ENCODE peak calls at places on chromosome 3, in ten cellular contexts. C is bronchial epithelial cell, Q is fibroblast of pulmonary artery, N is cardiac fibroblast, G is endodermal cell, S is heart right ventricle, K is mammary epithelial cell, T is endothelial cell of umbilical vein, X is AG04449, W is AG04450. I is an unnamed sample.

GRCh38 chr3:187943677-187944390 is 198.6 kb upstream of the BCL6 start:
- DNase-seq in W (no peak), K (peak; percentile 23), Q (peak; percentile 17), N (peak; percentile 50), S (no peak), X (no peak), T (no peak), C (peak; percentile 85), G (no peak), I (peak; percentile 74)

GRCh38 chr3:184685646-184686045 is 26.2 kb downstream of the MAGEF1 start:
- DNase-seq in Q (no peak), K (no peak), G (peak; percentile 82), S (no peak), N (no peak), W (no peak), X (no peak), C (no peak), T (no peak), I (no peak)

GRCh38 chr3:128497305-128498126 is 4.5 kb upstream of the GATA2 start:
- DNase-seq in C (no peak), G (peak; percentile 97), W (no peak), T (peak; percentile 52), X (no peak), S (peak; percentile 76), N (peak; percentile 43), Q (peak; percentile 38), K (no peak), I (no peak)

GRCh38 chr3:158791259-158791920 is 10.5 kb upstream of the MFSD1 start:
- DNase-seq in Q (peak; percentile 87), S (no peak), T (peak; percentile 71), N (peak; percentile 87), G (no peak), K (peak; percentile 46), C (peak; percentile 59), X (no peak), W (no peak), I (peak; percentile 80)

GRCh38 chr3:169948559-169949371 is 17.8 kb upstream of the SEC62 start:
- DNase-seq in S (no peak), Q (no peak), C (no peak), X (no peak), K (no peak), G (no peak), W (no peak), T (no peak), N (no peak), I (no peak)

GRCh38 chr3:141020139-141020940 is 30.8 kb upstream of the SPSB4 start:
- DNase-seq in S (no peak), T (no peak), W (no peak), X (no peak), N (no peak), G (no peak), C (peak; percentile 10), Q (no peak), K (peak; percentile 14), I (peak; percentile 21)

GRCh38 chr3:15903164-15903563 is 105.4 kb upstream of the ANKRD28 start:
- DNase-seq in X (no peak), W (no peak), N (peak; percentile 36), C (no peak), G (no peak), S (peak; percentile 54), T (no peak), K (peak; percentile 24), Q (peak; percentile 3), I (peak; percentile 52)

GRCh38 chr3:123311201-123311600 is 109.5 kb downstream of the SEC22A start:
- DNase-seq in Q (no peak), N (no peak), C (no peak), X (no peak), W (no peak), S (no peak), T (no peak), K (no peak), G (no peak), I (no peak)

GRCh38 chr3:186213946-186214345 is 105.1 kb upstream of the ETV5 start:
- DNase-seq in Q (no peak), T (no peak), C (no peak), K (no peak), G (no peak), W (no peak), X (no peak), N (peak; percentile 47), S (no peak), I (no peak)

GRCh38 chr3:56111651-56112250 is 356.5 kb downstream of the ERC2 start:
- DNase-seq in N (no peak), K (no peak), C (no peak), G (no peak), X (no peak), Q (no peak), S (no peak), W (no peak), T (no peak), I (no peak)

GRCh38 chr3:182794455-182794773 is 1.1 kb downstream of the ATP11B start:
- DNase-seq in T (peak; percentile 64), Q (no peak), G (no peak), W (no peak), K (no peak), X (no peak), S (no peak), N (no peak), C (no peak), I (no peak)

GRCh38 chr3:8964436-8965370 is 1.4 kb upstream of the RAD18 start:
- DNase-seq in S (no peak), W (no peak), Q (peak; percentile 72), T (peak; percentile 51), X (peak; percentile 38), C (peak; percentile 91), G (peak; percentile 79), K (peak; percentile 86), N (peak; percentile 60), I (peak; percentile 67)

GRCh38 chr3:58210761-58211477 is at the start of gene DNASE1L3:
- DNase-seq in G (peak; percentile 37), W (no peak), S (no peak), N (no peak), K (no peak), C (no peak), T (no peak), Q (peak; percentile 42), X (no peak), I (no peak)

GRCh38 chr3:136055491-136055890 is 90.0 kb downstream of the PPP2R3A start:
- DNase-seq in C (no peak), K (no peak), N (no peak), W (no peak), S (no peak), X (no peak), T (no peak), G (no peak), Q (no peak), I (no peak)

GRCh38 chr3:158683216-158683975 is 10.9 kb upstream of the LXN start:
- DNase-seq in Q (peak; percentile 65), X (peak; percentile 76), K (peak; percentile 28), T (no peak), W (no peak), N (peak; percentile 87), S (no peak), C (peak; percentile 47), G (no peak), I (peak; percentile 37)

GRCh38 chr3:72942427-72942826 is 54.2 kb upstream of the PPP4R2 start:
- DNase-seq in N (no peak), X (no peak), Q (no peak), G (no peak), K (no peak), C (peak; percentile 32), S (no peak), T (no peak), W (no peak), I (no peak)

GRCh38 chr3:45182915-45183881 is 37.0 kb upstream of the CDCP1 start:
- DNase-seq in W (no peak), K (peak; percentile 95), G (peak; percentile 75), X (no peak), N (peak; percentile 77), T (no peak), C (peak; percentile 96), Q (peak; percentile 54), S (no peak), I (peak; percentile 80)

GRCh38 chr3:49607796-49608195 is 53.5 kb downstream of the BSN start:
- DNase-seq in G (peak; percentile 45), Q (no peak), K (no peak), N (no peak), W (no peak), C (no peak), T (no peak), S (no peak), X (no peak), I (no peak)
- H3K4me3 ChIP-seq in G (no peak overlapping the region), Q (no peak overlapping the region), K (no peak overlapping the region), N (no peak overlapping the region), W (no peak overlapping the region), C (no peak overlapping the region), T (no peak overlapping the region), S (no peak overlapping the region), X (no peak overlapping the region), I (no peak overlapping the region)

GRCh38 chr3:195057716-195058115 is 213.2 kb downstream of the XXYLT1 start:
- DNase-seq in C (no peak), T (no peak), Q (no peak), S (no peak), K (no peak), N (no peak), X (no peak), G (peak; percentile 30), W (no peak), I (no peak)

GRCh38 chr3:195056506-195056905 is 214.5 kb downstream of the XXYLT1 start:
- DNase-seq in T (no peak), W (no peak), S (no peak), K (no peak), G (peak; percentile 28), N (no peak), X (no peak), C (no peak), Q (no peak), I (no peak)

GRCh38 chr3:195054311-195054710 is 216.6 kb downstream of the XXYLT1 start:
- DNase-seq in T (no peak), N (no peak), K (no peak), X (no peak), Q (no peak), W (no peak), C (no peak), G (peak; percentile 28), S (no peak), I (no peak)

GRCh38 chr3:195048059-195048905 is 222.7 kb downstream of the XXYLT1 start:
- DNase-seq in T (no peak), W (no peak), N (no peak), G (peak; percentile 43), Q (no peak), C (no peak), K (no peak), S (no peak), X (no peak), I (no peak)

GRCh38 chr3:195052939-195053338 is 218.0 kb downstream of the XXYLT1 start:
- DNase-seq in S (no peak), W (no peak), Q (no peak), K (no peak), C (no peak), N (no peak), G (peak; percentile 60), T (no peak), X (no peak), I (no peak)
- TF ChIP-seq CTCF in S (no peak), W (no peak), Q (no peak), K (no peak), C (no peak), N (no peak), G (no peak), T (no peak), X (no peak), I (no peak)

GRCh38 chr3:36678216-36679013 is 85.9 kb downstream of the DCLK3 start:
- DNase-seq in S (no peak), C (peak; percentile 86), Q (peak; percentile 49), G (no peak), X (no peak), T (no peak), N (peak; percentile 78), W (no peak), K (peak; percentile 67), I (peak; percentile 62)
- H3K4me3 ChIP-seq in S (no peak overlapping the region), C (no peak overlapping the region), Q (no peak overlapping the region), G (no peak overlapping the region), X (no peak overlapping the region), T (no peak overlapping the region), N (no peak overlapping the region), W (no peak overlapping the region), K (no peak overlapping the region), I (no peak overlapping the region)

GRCh38 chr3:146163584-146163983 is 2.6 kb upstream of the PLOD2 start:
- DNase-seq in X (peak; percentile 92), G (no peak), T (peak; percentile 75), W (no peak), K (peak; percentile 91), S (no peak), Q (peak; percentile 97), N (peak; percentile 98), C (peak; percentile 97), I (peak; percentile 86)
- TF ChIP-seq CTCF in X (no peak), G (peak; percentile 42), T (no peak), W (peak; percentile 24), K (peak; percentile 33), S (no peak), Q (peak; percentile 33), N (peak; percentile 37), C (peak; percentile 20), I (no peak)

I was measured in astrocyte of the spinal cord.